ENCODE peak calls at places on chromosomes 13 and 19, in four cellular contexts. C is K562, N is HepG2, W is GM12878. Y is an unnamed sample.

GRCh38 chr13:20174656-20175405 is 14.0 kb upstream of the GJA3 start:
- DNase-seq in C (peak; percentile 20), N (peak; percentile 26), W (peak; percentile 43), Y (no peak)

GRCh38 chr13:91313103-91313502 is 34.4 kb upstream of the MIR17HG start:
- DNase-seq in C (peak; percentile 45), N (peak; percentile 22), W (no peak), Y (peak; percentile 16)

GRCh38 chr13:27211771-27212364 is 39.5 kb upstream of the RPL21 start:
- DNase-seq in C (no peak), N (no peak), W (no peak), Y (no peak)

GRCh38 chr13:114097893-114098688 is 34.3 kb downstream of the RASA3 start:
- DNase-seq in C (no peak), N (no peak), W (no peak), Y (peak; percentile 83)

GRCh38 chr13:46605089-46605488 is 52.1 kb downstream of the LRCH1 start:
- DNase-seq in C (no peak), N (no peak), W (no peak), Y (no peak)

GRCh38 chr19:45100202-45100600 is 7.2 kb downstream of the PPP1R37 start:
- DNase-seq in C (no peak), N (no peak), W (no peak), Y (no peak)

GRCh38 chr19:38211206-38211605 is 12.8 kb downstream of the DPF1 start:
- DNase-seq in C (no peak), N (no peak), W (no peak), Y (peak; percentile 80)

GRCh38 chr19:7610491-7611240 is 15.0 kb downstream of the CAMSAP3 start:
- DNase-seq in C (no peak), N (no peak), W (no peak), Y (no peak)

GRCh38 chr13:113029061-113029445 is 60.0 kb downstream of the MCF2L start:
- DNase-seq in C (no peak), N (no peak), W (no peak), Y (no peak)

GRCh38 chr19:391726-392374 is 17.1 kb downstream of the C2CD4C start:
- DNase-seq in C (no peak), N (no peak), W (no peak), Y (no peak)

GRCh38 chr13:113758651-113759524 is at the start of gene TMEM255B:
- DNase-seq in C (peak; percentile 91), N (no peak), W (no peak), Y (peak; percentile 98)

GRCh38 chr13:112771877-112772538 is 82.2 kb downstream of the ATP11A start:
- DNase-seq in C (no peak), N (no peak), W (no peak), Y (no peak)

GRCh38 chr19:39814595-39814994 is 19.4 kb downstream of the DYRK1B start:
- DNase-seq in C (no peak), N (no peak), W (no peak), Y (no peak)

DNA sequence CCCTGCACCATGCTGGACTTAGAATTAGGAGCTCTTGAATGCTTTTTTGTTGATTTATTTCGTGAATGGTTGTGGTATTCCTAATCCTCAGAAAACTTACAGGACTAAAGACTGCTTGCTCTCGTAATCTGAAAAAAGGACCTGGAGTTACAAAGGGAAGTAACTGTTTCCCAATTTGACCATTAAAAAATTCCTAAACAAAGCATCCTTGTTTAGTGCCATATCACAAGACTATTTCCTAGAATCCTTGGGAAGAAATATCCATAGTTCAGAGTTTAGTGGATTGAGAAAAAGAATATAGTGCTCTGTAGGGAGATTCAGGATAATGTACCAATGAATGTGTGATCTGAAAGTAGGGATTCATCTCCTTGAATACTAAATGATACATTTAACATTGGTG is 186.8 kb downstream of the NDFIP2 start:
- DNase-seq in C (no peak), N (no peak), W (no peak), Y (no peak)
- TF ChIP-seq FOXM1 in C (no peak), N (no peak), W (no peak), Y (no peak)

GRCh38 chr19:1730157-1730556 is 23.1 kb upstream of the ONECUT3 start:
- DNase-seq in C (no peak), N (no peak), W (no peak), Y (no peak)

GRCh38 chr19:1729568-1729925 is 23.8 kb upstream of the ONECUT3 start:
- DNase-seq in C (no peak), N (no peak), W (no peak), Y (no peak)

GRCh38 chr19:1728816-1729567 is 24.3 kb upstream of the ONECUT3 start:
- DNase-seq in C (no peak), N (no peak), W (no peak), Y (no peak)

GRCh38 chr19:1720237-1720636 is 33.1 kb upstream of the ONECUT3 start:
- DNase-seq in C (no peak), N (no peak), W (no peak), Y (peak; percentile 43)

DNA sequence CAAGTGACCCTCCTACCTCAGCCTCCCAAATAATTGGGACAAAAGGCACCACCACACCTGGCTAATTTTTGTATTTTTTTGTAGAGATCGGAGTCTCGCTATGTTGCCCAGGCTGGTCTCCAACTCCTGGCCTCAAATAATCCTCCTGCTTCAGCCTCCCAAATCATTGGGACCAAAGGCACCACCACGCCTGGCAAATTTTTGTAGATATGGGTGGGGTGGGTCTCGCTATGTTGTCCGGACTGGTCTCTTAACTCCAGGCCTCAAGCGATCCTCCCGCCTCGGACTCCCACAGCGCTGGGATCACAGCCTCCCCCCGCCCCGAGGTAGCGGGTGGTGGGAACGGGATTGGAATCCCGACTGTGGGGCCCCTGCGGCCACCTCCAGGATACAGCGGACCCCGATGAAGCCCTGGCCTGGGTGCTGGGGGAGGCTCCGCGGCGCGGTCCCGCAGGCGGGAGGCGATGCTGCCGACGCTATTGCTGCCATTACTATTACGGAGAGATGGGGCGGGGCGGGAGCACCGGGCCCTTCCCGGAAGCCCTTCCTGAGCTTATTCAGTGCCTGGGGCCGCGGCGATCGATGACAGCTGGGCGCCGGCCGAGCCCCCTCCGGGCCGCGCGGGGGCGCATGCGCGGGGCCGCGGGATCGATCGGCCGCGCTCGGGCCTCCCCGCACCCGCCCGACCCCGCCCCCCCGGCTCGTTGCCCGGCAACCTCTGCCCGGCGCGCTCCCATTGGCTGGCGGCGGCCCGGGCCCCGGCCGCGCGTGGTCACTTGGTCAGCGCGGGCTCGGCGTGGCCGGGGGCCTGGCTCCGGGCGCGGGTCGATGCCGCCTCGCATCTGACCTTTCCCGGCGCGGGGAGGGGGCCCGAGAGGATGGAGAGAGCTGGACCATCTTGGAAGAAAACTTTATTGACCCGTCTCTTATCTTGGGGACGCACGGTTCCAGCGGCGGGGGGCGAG is 27.9 kb upstream of the ONECUT3 start:
- DNase-seq in C (peak; percentile 100), N (peak; percentile 25), W (no peak), Y (peak; percentile 100)
- TF ChIP-seq ZBTB33 in C (peak; percentile 10), N (peak; percentile 71), W (no peak), Y (no peak)

GRCh38 chr13:44648392-44649117 is 72.4 kb upstream of the TSC22D1 start:
- DNase-seq in C (peak; percentile 7), N (peak; percentile 45), W (no peak), Y (peak; percentile 29)
- TF ChIP-seq CTCF in C (peak; percentile 19), N (peak; percentile 41), W (no peak), Y (peak; percentile 53)

GRCh38 chr19:48489608-48490216 is 20.5 kb downstream of the CYTH2 start:
- DNase-seq in C (peak; percentile 78), N (peak; percentile 47), W (no peak), Y (peak; percentile 88)
- TF ChIP-seq FOXM1 in C (no peak), N (no peak), W (no peak), Y (no peak)

GRCh38 chr13:37385248-37385647 is 213.3 kb downstream of the POSTN start:
- DNase-seq in C (no peak), N (no peak), W (no peak), Y (no peak)

GRCh38 chr13:37382156-37382555 is 216.4 kb downstream of the POSTN start:
- DNase-seq in C (no peak), N (no peak), W (no peak), Y (no peak)

GRCh38 chr13:37383856-37384255 is 214.7 kb downstream of the POSTN start:
- DNase-seq in C (no peak), N (no peak), W (no peak), Y (no peak)

GRCh38 chr13:37381502-37381901 is 217.1 kb downstream of the POSTN start:
- DNase-seq in C (no peak), N (no peak), W (no peak), Y (no peak)

DNA sequence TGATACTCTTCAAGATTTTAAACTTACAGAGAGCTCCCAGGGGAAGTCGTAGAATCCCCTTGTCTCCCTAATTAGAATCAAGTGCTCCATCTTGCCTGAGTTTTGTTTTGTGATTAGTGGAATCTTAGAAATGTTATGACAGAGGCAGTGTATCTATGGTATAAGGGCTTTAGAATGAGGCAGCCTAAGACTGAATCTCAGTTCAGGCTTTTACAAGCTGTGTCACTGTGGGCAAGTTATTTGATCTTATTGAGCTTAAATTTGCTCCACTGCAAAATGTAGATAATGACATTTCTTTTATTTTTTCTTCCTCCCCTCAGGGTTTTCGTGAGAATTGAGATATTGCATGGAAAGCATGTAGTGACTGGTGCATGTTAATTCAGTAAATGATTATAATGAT is 215.5 kb downstream of the POSTN start:
- DNase-seq in C (no peak), N (no peak), W (no peak), Y (no peak)
- TF ChIP-seq ZBTB33 in C (no peak), N (no peak), W (no peak), Y (no peak)

Y was measured in SK-N-SH.